ENCODE peak calls at places on chromosomes 13 and 19, in five cellular contexts. U, K, C, Q and Y are unnamed samples.

GRCh38 chr19:4455742-4456565 is 1.6 kb downstream of the UBXN6 start:
- DNase-seq in K (no peak), Q (peak; percentile 79), C (peak; percentile 68), U (peak; percentile 78), Y (peak; percentile 59)

GRCh38 chr19:7808108-7808507 is 21.9 kb upstream of the EVI5L start:
- DNase-seq in C (no peak), Q (no peak), K (no peak), U (no peak), Y (no peak)

GRCh38 chr13:99339736-99340392 is 32.7 kb upstream of the GPR183 start:
- DNase-seq in K (peak; percentile 71), Q (no peak), U (peak; percentile 48), C (no peak), Y (no peak)

GRCh38 chr13:44903596-44903995 is 85.7 kb downstream of the NUFIP1 start:
- DNase-seq in Q (peak; percentile 79), K (no peak), U (peak; percentile 94), C (peak; percentile 86), Y (peak; percentile 57)

GRCh38 chr19:43798546-43799409 is 3.5 kb downstream of the LYPD5 start:
- DNase-seq in C (peak; percentile 56), K (peak; percentile 28), U (no peak), Q (peak; percentile 87), Y (peak; percentile 71)

GRCh38 chr13:41842029-41842428 is 118.9 kb downstream of the VWA8 start:
- DNase-seq in Q (peak; percentile 31), U (peak; percentile 57), C (no peak), K (no peak), Y (no peak)

GRCh38 chr19:8366961-8367326 is 3.0 kb downstream of the ANGPTL4 start:
- DNase-seq in K (no peak), C (no peak), U (peak; percentile 83), Q (no peak), Y (no peak)

GRCh38 chr19:46404884-46405658 is 8.3 kb downstream of the CCDC8 start:
- DNase-seq in Q (peak; percentile 85), C (peak; percentile 54), K (no peak), U (peak; percentile 58), Y (peak; percentile 43)

GRCh38 chr19:54273811-54274210 is 7.1 kb downstream of the LILRB2 start:
- DNase-seq in Q (no peak), U (no peak), C (no peak), K (no peak), Y (no peak)

GRCh38 chr19:49374665-49375434 is 11.2 kb downstream of the DKKL1 start:
- DNase-seq in C (no peak), U (no peak), K (no peak), Q (no peak), Y (no peak)

GRCh38 chr13:113915012-113915763 is 51.3 kb upstream of the GAS6 start:
- DNase-seq in K (no peak), U (no peak), Q (no peak), C (no peak), Y (no peak)

GRCh38 chr19:8194528-8195275 is 14.5 kb upstream of the CERS4 start:
- DNase-seq in C (peak; percentile 58), Q (no peak), K (peak; percentile 56), U (no peak), Y (peak; percentile 60)

GRCh38 chr13:107866666-107867623 is 348.4 kb downstream of the LIG4 start:
- DNase-seq in U (peak; percentile 60), K (no peak), Q (peak; percentile 61), C (no peak), Y (no peak)

GRCh38 chr19:1748115-1748702 is 5.1 kb upstream of the ONECUT3 start:
- DNase-seq in U (no peak), Q (peak; percentile 57), K (no peak), C (no peak), Y (no peak)

GRCh38 chr19:1750343-1751021 is 2.8 kb upstream of the ONECUT3 start:
- DNase-seq in K (no peak), Q (no peak), C (no peak), U (no peak), Y (no peak)

GRCh38 chr19:1749373-1750342 is 3.6 kb upstream of the ONECUT3 start:
- DNase-seq in K (no peak), Q (no peak), U (no peak), C (no peak), Y (no peak)

GRCh38 chr19:1747285-1748114 is 5.8 kb upstream of the ONECUT3 start:
- DNase-seq in Q (peak; percentile 81), K (no peak), C (no peak), U (peak; percentile 55), Y (no peak)

GRCh38 chr19:1748703-1749341 is 4.5 kb upstream of the ONECUT3 start:
- DNase-seq in C (no peak), K (no peak), U (no peak), Q (no peak), Y (no peak)
- H3K27me3 ChIP-seq in C (no peaks in the 10 kb centered on the region), K (peaks cover 71% of the 10 kb centered on the region), U (peaks cover 46% of the 10 kb centered on the region), Q (peaks cover 77% of the 10 kb centered on the region), Y (peaks cover 84% of the 10 kb centered on the region)

GRCh38 chr13:111881700-111882099 is 185.2 kb upstream of the SOX1 start:
- DNase-seq in K (no peak), Q (no peak), U (no peak), C (no peak), Y (no peak)
- H3K4me1 ChIP-seq in K (no peaks in the 10 kb centered on the region), Q (no peaks in the 10 kb centered on the region), U (no peaks in the 10 kb centered on the region), C (no peaks in the 10 kb centered on the region), Y (no peaks in the 10 kb centered on the region)

GRCh38 chr13:27855381-27855780 is 63.1 kb downstream of the GSX1 start:
- DNase-seq in Q (no peak), C (no peak), K (no peak), U (no peak), Y (no peak)

GRCh38 chr13:27858046-27858445 is 61.8 kb upstream of the PDX1 start:
- DNase-seq in U (no peak), Q (no peak), C (no peak), K (no peak), Y (no peak)

GRCh38 chr13:27861165-27861564 is 58.6 kb upstream of the PDX1 start:
- DNase-seq in Q (no peak), K (no peak), U (no peak), C (no peak), Y (no peak)

GRCh38 chr13:27857271-27857670 is 62.5 kb upstream of the PDX1 start:
- DNase-seq in U (no peak), K (no peak), Q (no peak), C (no peak), Y (no peak)

GRCh38 chr13:27860743-27861142 is 59.1 kb upstream of the PDX1 start:
- DNase-seq in U (no peak), Q (no peak), K (no peak), C (no peak), Y (no peak)
- H3K27me3 ChIP-seq in U (no peaks in the 10 kb centered on the region), Q (peaks cover 40% of the 10 kb centered on the region), K (no peaks in the 10 kb centered on the region), C (no peaks in the 10 kb centered on the region), Y (peaks cover 41% of the 10 kb centered on the region)

GRCh38 chr13:61162106-61162505 is 253.5 kb downstream of the PCDH20 start:
- DNase-seq in Q (no peak), C (no peak), U (no peak), K (no peak), Y (no peak)
- H3K4me1 ChIP-seq in Q (no peaks in the 10 kb centered on the region), C (no peaks in the 10 kb centered on the region), U (no peaks in the 10 kb centered on the region), K (no peaks in the 10 kb centered on the region), Y (no peaks in the 10 kb centered on the region)

DNA sequence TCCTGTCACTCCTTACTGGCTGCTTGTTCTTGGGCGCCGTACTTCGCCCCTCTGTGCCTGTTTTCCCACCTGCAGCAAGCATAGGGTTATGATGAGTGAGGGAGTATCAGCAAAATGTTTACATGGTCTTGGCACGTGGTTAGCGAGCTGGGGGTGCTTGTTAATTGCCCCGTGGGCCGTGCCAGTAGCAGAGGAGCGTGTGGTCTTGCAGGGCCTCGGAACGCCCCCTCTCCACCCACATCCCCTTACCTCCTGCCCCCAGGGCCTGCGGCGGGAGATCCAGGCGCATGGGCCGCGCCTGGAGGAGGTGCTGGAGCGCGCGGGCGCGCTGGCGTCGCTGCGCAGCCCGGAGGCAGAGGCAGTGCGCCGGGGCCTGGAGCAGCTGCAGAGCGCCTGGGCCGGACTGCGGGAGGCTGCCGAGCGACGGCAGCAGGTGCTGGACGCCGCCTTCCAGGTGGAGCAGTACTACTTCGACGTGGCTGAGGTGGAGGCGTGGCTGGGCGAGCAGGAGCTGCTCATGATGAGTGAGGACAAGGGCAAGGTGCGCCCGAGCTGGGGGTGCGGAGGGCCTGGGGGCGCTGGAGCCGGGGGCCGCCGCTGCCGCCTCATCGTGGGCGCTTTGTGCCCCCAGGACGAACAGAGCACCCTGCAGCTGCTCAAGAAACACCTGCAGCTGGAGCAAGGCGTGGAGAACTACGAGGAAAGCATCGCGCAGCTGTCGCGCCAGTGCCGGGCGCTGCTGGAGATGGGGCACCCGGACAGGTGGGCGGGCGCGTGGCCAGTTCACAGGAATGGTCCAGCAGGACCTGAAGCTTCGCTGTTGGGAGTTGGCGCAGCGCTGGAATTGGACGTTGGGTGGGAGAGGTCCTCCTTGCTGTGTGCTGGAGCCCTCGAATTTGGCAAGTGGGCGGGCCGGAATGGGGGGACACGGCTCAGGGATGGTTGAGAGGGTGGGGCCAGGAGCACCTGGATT is 22.5 kb upstream of the SHKBP1 start:
- DNase-seq in K (no peak), C (no peak), U (no peak), Q (no peak), Y (no peak)
- H3K27me3 ChIP-seq in K (peaks cover 17% of the 10 kb centered on the region), C (no peaks in the 10 kb centered on the region), U (peaks cover 10% of the 10 kb centered on the region), Q (peaks cover 39% of the 10 kb centered on the region), Y (peaks cover 54% of the 10 kb centered on the region)

DNA sequence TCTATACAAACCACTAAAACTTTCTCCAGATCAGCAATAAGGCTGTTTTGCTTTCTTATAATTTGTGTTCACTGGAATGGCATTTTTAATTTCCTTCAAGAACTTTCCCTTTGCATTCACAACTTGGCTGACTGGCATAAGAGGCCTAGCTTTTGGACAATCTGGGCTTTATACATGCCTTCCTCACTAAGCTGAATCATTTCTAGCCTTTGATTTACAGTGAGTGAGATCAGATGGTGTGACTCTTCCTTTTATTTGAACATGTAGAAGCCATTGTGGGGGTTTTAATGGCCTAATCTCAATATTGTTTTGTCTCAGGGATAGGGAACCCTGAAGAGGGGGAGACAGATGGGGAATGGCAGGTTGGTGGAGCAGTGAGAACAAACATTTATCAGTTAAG is 82.7 kb downstream of the FOXO1 start:
- DNase-seq in U (no peak), C (no peak), Q (no peak), K (no peak), Y (no peak)
- H3K4me1 ChIP-seq in U (no peaks in the 10 kb centered on the region), C (peaks cover 8% of the 10 kb centered on the region), Q (peaks cover 19% of the 10 kb centered on the region), K (peaks cover 76% of the 10 kb centered on the region), Y (peaks cover 63% of the 10 kb centered on the region)

GRCh38 chr19:34828156-34828555 is 55.1 kb upstream of the ZNF599 start:
- DNase-seq in C (no peak), U (no peak), K (no peak), Q (no peak), Y (no peak)

GRCh38 chr19:34832581-34833112 is 59.6 kb upstream of the ZNF599 start:
- DNase-seq in K (no peak), U (no peak), Q (no peak), C (no peak), Y (no peak)

GRCh38 chr19:34835952-34836351 is 62.9 kb upstream of the ZNF599 start:
- DNase-seq in U (no peak), K (no peak), Q (no peak), C (no peak), Y (no peak)

GRCh38 chr19:34834513-34834912 is 61.5 kb upstream of the ZNF599 start:
- DNase-seq in C (no peak), Q (no peak), U (no peak), K (no peak), Y (no peak)

DNA sequence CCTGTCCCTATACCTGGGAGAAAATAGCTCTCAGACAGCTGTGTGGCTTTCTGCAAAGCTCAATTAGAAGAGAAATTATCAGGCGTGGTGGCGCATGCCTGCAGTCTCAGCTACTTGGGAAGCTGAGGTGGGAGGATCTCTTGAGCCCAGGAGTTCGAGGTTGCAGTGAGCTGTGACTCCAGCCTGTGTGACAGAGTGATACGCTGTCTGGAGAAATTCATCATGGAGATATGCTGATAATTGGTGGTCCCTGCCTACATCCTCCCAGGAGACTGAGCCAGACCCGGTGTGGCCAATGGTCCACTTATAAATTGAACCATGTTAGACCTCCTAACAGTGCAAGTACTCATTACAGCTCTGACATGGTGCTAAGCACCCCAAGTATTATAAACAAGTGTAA is 58.7 kb upstream of the ZNF599 start:
- DNase-seq in C (no peak), K (no peak), U (no peak), Q (no peak), Y (no peak)
- H3K27me3 ChIP-seq in C (no peaks in the 10 kb centered on the region), K (no peaks in the 10 kb centered on the region), U (no peaks in the 10 kb centered on the region), Q (no peaks in the 10 kb centered on the region), Y (no peaks in the 10 kb centered on the region)